ENCODE peak calls at places on chromosomes 16 and 17, in seven cellular contexts. One of them, this sample, is unnamed.

GRCh38 chr16:81556715-81557284 is 112.2 kb downstream of the CMIP start:
- DNase-seq in neural progenitor cell: no peak
- DNase-seq in AG04450: no peak
- DNase-seq in testis: no peak
- DNase-seq in H9: no peak
- DNase-seq in tibial nerve: no peak
- DNase-seq in A549: no peak
- DNase-seq in this sample: no peak

GRCh38 chr17:38967290-38967738 is at the start of gene FBXO47:
- DNase-seq in neural progenitor cell: peak
- DNase-seq in AG04450: peak
- DNase-seq in testis: peak
- DNase-seq in H9: peak
- DNase-seq in tibial nerve: peak
- DNase-seq in A549: peak
- DNase-seq in this sample: no peak

GRCh38 chr17:44222112-44222869 is 2.8 kb upstream of the UBTF start:
- DNase-seq in neural progenitor cell: peak
- DNase-seq in AG04450: no peak
- DNase-seq in testis: peak
- DNase-seq in H9: peak
- DNase-seq in tibial nerve: peak
- DNase-seq in A549: peak
- DNase-seq in this sample: peak

GRCh38 chr17:73292031-73292531 is 19.7 kb downstream of the CDC42EP4 start:
- DNase-seq in neural progenitor cell: no peak
- DNase-seq in AG04450: no peak
- DNase-seq in testis: no peak
- DNase-seq in H9: peak
- DNase-seq in tibial nerve: no peak
- DNase-seq in A549: no peak
- DNase-seq in this sample: no peak

GRCh38 chr17:79818026-79818758 is 21.0 kb downstream of the CBX4 start:
- DNase-seq in neural progenitor cell: no peak
- DNase-seq in AG04450: no peak
- DNase-seq in testis: no peak
- DNase-seq in H9: no peak
- DNase-seq in tibial nerve: no peak
- DNase-seq in A549: no peak
- DNase-seq in this sample: no peak

GRCh38 chr17:37430051-37430591 is 23.4 kb downstream of the TADA2A start:
- DNase-seq in neural progenitor cell: no peak
- DNase-seq in AG04450: no peak
- DNase-seq in testis: no peak
- DNase-seq in H9: no peak
- DNase-seq in tibial nerve: no peak
- DNase-seq in A549: no peak
- DNase-seq in this sample: no peak

GRCh38 chr16:67169011-67169451 is 1.3 kb upstream of the NOL3 start:
- DNase-seq in neural progenitor cell: no peak
- DNase-seq in AG04450: no peak
- DNase-seq in testis: no peak
- DNase-seq in H9: peak
- DNase-seq in tibial nerve: no peak
- DNase-seq in A549: no peak
- DNase-seq in this sample: no peak

GRCh38 chr17:27379863-27380533 is 76.2 kb upstream of the KSR1 start:
- DNase-seq in neural progenitor cell: peak
- DNase-seq in AG04450: no peak
- DNase-seq in testis: peak
- DNase-seq in H9: no peak
- DNase-seq in tibial nerve: peak
- DNase-seq in A549: no peak
- DNase-seq in this sample: no peak

GRCh38 chr16:52141871-52142270 is 405.1 kb downstream of the TOX3 start:
- DNase-seq in neural progenitor cell: no peak
- DNase-seq in AG04450: no peak
- DNase-seq in testis: no peak
- DNase-seq in H9: no peak
- DNase-seq in tibial nerve: no peak
- DNase-seq in A549: no peak
- DNase-seq in this sample: no peak

GRCh38 chr17:46984892-46985291 is 5.8 kb upstream of the RPRML start:
- DNase-seq in neural progenitor cell: no peak
- DNase-seq in AG04450: no peak
- DNase-seq in testis: no peak
- DNase-seq in H9: no peak
- DNase-seq in tibial nerve: no peak
- DNase-seq in A549: no peak
- DNase-seq in this sample: no peak

GRCh38 chr16:4944333-4945281 is 7.7 kb upstream of the PPL start:
- DNase-seq in neural progenitor cell: no peak
- DNase-seq in AG04450: peak
- DNase-seq in testis: peak
- DNase-seq in H9: peak
- DNase-seq in tibial nerve: peak
- DNase-seq in A549: peak
- DNase-seq in this sample: no peak

GRCh38 chr17:37503148-37503547 is 13.5 kb downstream of the DUSP14 start:
- DNase-seq in neural progenitor cell: no peak
- DNase-seq in AG04450: no peak
- DNase-seq in testis: no peak
- DNase-seq in H9: no peak
- DNase-seq in tibial nerve: no peak
- DNase-seq in A549: no peak
- DNase-seq in this sample: no peak

GRCh38 chr17:72297326-72298115 is 176.7 kb downstream of the SOX9 start:
- DNase-seq in neural progenitor cell: no peak
- DNase-seq in AG04450: no peak
- DNase-seq in testis: peak
- DNase-seq in H9: no peak
- DNase-seq in tibial nerve: peak
- DNase-seq in A549: peak
- DNase-seq in this sample: no peak

GRCh38 chr16:56111100-56111499 is 80.2 kb upstream of the GNAO1 start:
- DNase-seq in neural progenitor cell: no peak
- DNase-seq in AG04450: no peak
- DNase-seq in testis: no peak
- DNase-seq in H9: no peak
- DNase-seq in tibial nerve: no peak
- DNase-seq in A549: no peak
- DNase-seq in this sample: no peak

GRCh38 chr17:77496401-77496801 is 355.6 kb downstream of the SEC14L1 start:
- DNase-seq in neural progenitor cell: no peak
- DNase-seq in AG04450: no peak
- DNase-seq in testis: peak
- DNase-seq in H9: no peak
- DNase-seq in tibial nerve: peak
- DNase-seq in A549: no peak
- DNase-seq in this sample: peak

GRCh38 chr16:29030086-29030840 is 45.4 kb downstream of the LAT start:
- DNase-seq in neural progenitor cell: no peak
- DNase-seq in AG04450: no peak
- DNase-seq in testis: no peak
- DNase-seq in H9: no peak
- DNase-seq in tibial nerve: no peak
- DNase-seq in A549: no peak
- DNase-seq in this sample: peak

GRCh38 chr17:72730091-72730490 is 362.4 kb downstream of the SLC39A11 start:
- DNase-seq in neural progenitor cell: no peak
- DNase-seq in AG04450: no peak
- DNase-seq in testis: no peak
- DNase-seq in H9: no peak
- DNase-seq in tibial nerve: no peak
- DNase-seq in A549: no peak
- DNase-seq in this sample: no peak

GRCh38 chr16:3854740-3855139 is 25.8 kb downstream of the CREBBP start:
- DNase-seq in neural progenitor cell: no peak
- DNase-seq in AG04450: no peak
- DNase-seq in testis: no peak
- DNase-seq in H9: no peak
- DNase-seq in tibial nerve: no peak
- DNase-seq in A549: no peak
- DNase-seq in this sample: no peak
- H3K27ac ChIP-seq in neural progenitor cell: no peak
- H3K27ac ChIP-seq in AG04450: no peak
- H3K27ac ChIP-seq in testis: no peak
- H3K27ac ChIP-seq in H9: no peak
- H3K27ac ChIP-seq in tibial nerve: no peak
- H3K27ac ChIP-seq in A549: no peak
- H3K27ac ChIP-seq in this sample: no peak

GRCh38 chr16:10576390-10577304 is 3.8 kb downstream of the EMP2 start:
- DNase-seq in neural progenitor cell: no peak
- DNase-seq in AG04450: no peak
- DNase-seq in testis: no peak
- DNase-seq in H9: no peak
- DNase-seq in tibial nerve: no peak
- DNase-seq in A549: no peak
- DNase-seq in this sample: no peak

GRCh38 chr16:10579575-10579964 is 828 bp downstream of the EMP2 start:
- DNase-seq in neural progenitor cell: no peak
- DNase-seq in AG04450: no peak
- DNase-seq in testis: no peak
- DNase-seq in H9: no peak
- DNase-seq in tibial nerve: no peak
- DNase-seq in A549: no peak
- DNase-seq in this sample: peak

GRCh38 chr16:10579965-10580918 is at the start of gene EMP2:
- DNase-seq in neural progenitor cell: peak
- DNase-seq in AG04450: peak
- DNase-seq in testis: peak
- DNase-seq in H9: peak
- DNase-seq in tibial nerve: peak
- DNase-seq in A549: peak
- DNase-seq in this sample: peak

GRCh38 chr16:10577305-10578202 is 2.8 kb downstream of the EMP2 start:
- DNase-seq in neural progenitor cell: peak
- DNase-seq in AG04450: no peak
- DNase-seq in testis: no peak
- DNase-seq in H9: peak
- DNase-seq in tibial nerve: no peak
- DNase-seq in A549: no peak
- DNase-seq in this sample: peak

DNA sequence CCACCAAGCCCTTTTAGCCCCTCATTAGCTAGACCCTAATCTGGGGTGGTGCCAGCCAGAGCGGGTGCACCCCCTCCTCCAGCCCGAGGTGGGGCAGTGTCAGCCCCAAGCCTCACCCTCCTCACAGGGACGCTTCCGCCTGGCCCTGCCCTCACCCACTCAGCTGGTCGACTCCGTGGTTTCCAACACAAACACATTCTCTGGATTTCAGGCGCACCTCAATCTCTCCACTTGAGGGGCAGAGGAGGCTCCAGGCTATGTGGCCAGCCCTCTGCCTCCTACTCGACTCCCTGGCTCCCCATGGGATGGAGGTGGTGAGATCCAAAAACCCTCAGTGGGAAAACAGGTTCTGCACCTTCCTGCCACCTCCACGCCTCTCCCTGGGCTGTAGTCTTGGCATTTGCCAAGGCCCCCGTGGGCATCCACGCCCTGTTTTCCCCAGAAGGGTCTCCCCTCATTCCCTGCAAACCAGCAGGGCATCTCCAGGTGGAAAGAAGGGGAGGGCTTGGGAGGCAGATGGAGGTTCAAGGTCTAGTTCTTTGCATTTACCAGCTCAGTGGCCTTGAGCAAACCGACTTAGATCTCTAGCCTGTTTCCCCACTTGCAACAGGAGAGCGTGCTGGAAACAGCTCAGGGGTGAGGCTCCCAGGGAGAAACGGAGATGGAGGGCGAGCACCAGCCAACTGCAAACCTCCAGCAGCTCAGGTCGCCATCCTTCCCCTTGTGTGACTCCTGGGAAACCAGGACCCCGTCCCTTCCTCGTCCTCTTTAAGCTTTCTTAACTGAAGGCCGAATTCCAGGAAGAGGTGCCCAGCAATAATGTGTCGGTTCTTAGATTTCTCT is 1.7 kb downstream of the EMP2 start:
- DNase-seq in neural progenitor cell: no peak
- DNase-seq in AG04450: no peak
- DNase-seq in testis: no peak
- DNase-seq in H9: no peak
- DNase-seq in tibial nerve: no peak
- DNase-seq in A549: no peak
- DNase-seq in this sample: no peak
- TF ChIP-seq CTCF in neural progenitor cell: no peak
- TF ChIP-seq CTCF in AG04450: no peak
- TF ChIP-seq CTCF in testis: no peak
- TF ChIP-seq CTCF in H9: no peak
- TF ChIP-seq CTCF in tibial nerve: no peak
- TF ChIP-seq CTCF in A549: no peak
- TF ChIP-seq CTCF in this sample: no peak

DNA sequence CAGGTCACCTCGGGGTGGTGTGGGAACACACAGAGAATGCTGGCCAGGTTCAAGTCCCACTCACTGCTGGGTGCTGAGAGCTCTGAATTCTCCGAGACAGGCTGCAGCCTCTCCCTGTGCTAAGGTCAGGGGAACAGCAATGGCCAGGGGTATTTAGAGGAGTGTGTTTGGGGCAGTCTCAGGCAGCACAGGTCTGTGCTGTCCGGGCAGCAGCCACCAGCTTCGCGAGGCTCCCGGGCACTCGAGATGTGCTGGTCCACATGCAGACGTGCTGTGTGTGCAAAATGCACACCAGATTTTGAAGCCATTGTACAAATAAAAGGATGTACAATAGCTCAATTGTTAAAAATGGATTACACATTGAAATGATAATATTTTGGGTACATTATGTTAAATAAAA is 7.1 kb downstream of the NHERF1 start:
- DNase-seq in neural progenitor cell: no peak
- DNase-seq in AG04450: no peak
- DNase-seq in testis: no peak
- DNase-seq in H9: no peak
- DNase-seq in tibial nerve: no peak
- DNase-seq in A549: no peak
- DNase-seq in this sample: no peak
- H3K27ac ChIP-seq in neural progenitor cell: no peak
- H3K27ac ChIP-seq in AG04450: no peak
- H3K27ac ChIP-seq in testis: no peak
- H3K27ac ChIP-seq in H9: no peak
- H3K27ac ChIP-seq in tibial nerve: peak
- H3K27ac ChIP-seq in A549: no peak
- H3K27ac ChIP-seq in this sample: no peak

GRCh38 chr17:6290488-6291196 is 144.3 kb downstream of the AIPL1 start:
- DNase-seq in neural progenitor cell: no peak
- DNase-seq in AG04450: no peak
- DNase-seq in testis: no peak
- DNase-seq in H9: no peak
- DNase-seq in tibial nerve: no peak
- DNase-seq in A549: no peak
- DNase-seq in this sample: no peak

GRCh38 chr17:6286239-6286638 is 148.7 kb downstream of the AIPL1 start:
- DNase-seq in neural progenitor cell: no peak
- DNase-seq in AG04450: no peak
- DNase-seq in testis: no peak
- DNase-seq in H9: peak
- DNase-seq in tibial nerve: no peak
- DNase-seq in A549: no peak
- DNase-seq in this sample: no peak
- TF ChIP-seq CTCF in neural progenitor cell: peak
- TF ChIP-seq CTCF in AG04450: no peak
- TF ChIP-seq CTCF in testis: no peak
- TF ChIP-seq CTCF in H9: peak
- TF ChIP-seq CTCF in tibial nerve: no peak
- TF ChIP-seq CTCF in A549: no peak
- TF ChIP-seq CTCF in this sample: peak